ENCODE peak calls at places on chromosome 9, in six cellular contexts. One of them, this sample, is unnamed.

GRCh38 chr9:7298123-7298522 is 501.5 kb downstream of the DMAC1 start:
- DNase-seq in choroid plexus epithelial cell: no peak
- DNase-seq in fibroblast of mammary gland: no peak
- DNase-seq in NCI-H2029 treated with DMSO at 0.1 percent for 48 hours: no peak
- DNase-seq in nephron progenitor cell: no peak
- DNase-seq in activated effector memory CD4-positive, alpha-beta T cell treated with Interleukin-2 at 50 U/mL for 16 hours: no peak
- DNase-seq in this sample: no peak

GRCh38 chr9:94643746-94644145 is 4.4 kb upstream of the FBP1 start:
- DNase-seq in choroid plexus epithelial cell: no peak
- DNase-seq in fibroblast of mammary gland: no peak
- DNase-seq in NCI-H2029 treated with DMSO at 0.1 percent for 48 hours: no peak
- DNase-seq in nephron progenitor cell: no peak
- DNase-seq in activated effector memory CD4-positive, alpha-beta T cell treated with Interleukin-2 at 50 U/mL for 16 hours: no peak
- DNase-seq in this sample: no peak

GRCh38 chr9:65400886-65401285 is 115.9 kb upstream of the FOXD4L5 start:
- DNase-seq in choroid plexus epithelial cell: no peak
- DNase-seq in fibroblast of mammary gland: no peak
- DNase-seq in NCI-H2029 treated with DMSO at 0.1 percent for 48 hours: no peak
- DNase-seq in nephron progenitor cell: no peak
- DNase-seq in activated effector memory CD4-positive, alpha-beta T cell treated with Interleukin-2 at 50 U/mL for 16 hours: no peak
- DNase-seq in this sample: no peak

GRCh38 chr9:133701981-133702797 is 36.0 kb downstream of the SARDH start:
- DNase-seq in choroid plexus epithelial cell: peak
- DNase-seq in fibroblast of mammary gland: no peak
- DNase-seq in NCI-H2029 treated with DMSO at 0.1 percent for 48 hours: no peak
- DNase-seq in nephron progenitor cell: peak
- DNase-seq in activated effector memory CD4-positive, alpha-beta T cell treated with Interleukin-2 at 50 U/mL for 16 hours: peak
- DNase-seq in this sample: no peak

GRCh38 chr9:132973713-132974112 is 4.8 kb upstream of the GFI1B start:
- DNase-seq in choroid plexus epithelial cell: peak
- DNase-seq in fibroblast of mammary gland: peak
- DNase-seq in NCI-H2029 treated with DMSO at 0.1 percent for 48 hours: no peak
- DNase-seq in nephron progenitor cell: no peak
- DNase-seq in activated effector memory CD4-positive, alpha-beta T cell treated with Interleukin-2 at 50 U/mL for 16 hours: no peak
- DNase-seq in this sample: no peak

GRCh38 chr9:134707031-134707680 is 65.6 kb downstream of the COL5A1 start:
- DNase-seq in choroid plexus epithelial cell: peak
- DNase-seq in fibroblast of mammary gland: peak
- DNase-seq in NCI-H2029 treated with DMSO at 0.1 percent for 48 hours: no peak
- DNase-seq in nephron progenitor cell: no peak
- DNase-seq in activated effector memory CD4-positive, alpha-beta T cell treated with Interleukin-2 at 50 U/mL for 16 hours: no peak
- DNase-seq in this sample: no peak

GRCh38 chr9:111598730-111599091 is 736 bp downstream of the PTGR1 start:
- DNase-seq in choroid plexus epithelial cell: peak
- DNase-seq in fibroblast of mammary gland: peak
- DNase-seq in NCI-H2029 treated with DMSO at 0.1 percent for 48 hours: no peak
- DNase-seq in nephron progenitor cell: peak
- DNase-seq in activated effector memory CD4-positive, alpha-beta T cell treated with Interleukin-2 at 50 U/mL for 16 hours: no peak
- DNase-seq in this sample: no peak

GRCh38 chr9:136088481-136088938 is 6.6 kb downstream of the NACC2 start:
- DNase-seq in choroid plexus epithelial cell: no peak
- DNase-seq in fibroblast of mammary gland: no peak
- DNase-seq in NCI-H2029 treated with DMSO at 0.1 percent for 48 hours: no peak
- DNase-seq in nephron progenitor cell: no peak
- DNase-seq in activated effector memory CD4-positive, alpha-beta T cell treated with Interleukin-2 at 50 U/mL for 16 hours: no peak
- DNase-seq in this sample: no peak

GRCh38 chr9:129584136-129584535 is 36.8 kb downstream of the C9orf50 start:
- DNase-seq in choroid plexus epithelial cell: peak
- DNase-seq in fibroblast of mammary gland: peak
- DNase-seq in NCI-H2029 treated with DMSO at 0.1 percent for 48 hours: peak
- DNase-seq in nephron progenitor cell: peak
- DNase-seq in activated effector memory CD4-positive, alpha-beta T cell treated with Interleukin-2 at 50 U/mL for 16 hours: peak
- DNase-seq in this sample: peak

GRCh38 chr9:114811301-114811700 is 5.5 kb upstream of the TNFSF15 start:
- DNase-seq in choroid plexus epithelial cell: no peak
- DNase-seq in fibroblast of mammary gland: no peak
- DNase-seq in NCI-H2029 treated with DMSO at 0.1 percent for 48 hours: no peak
- DNase-seq in nephron progenitor cell: no peak
- DNase-seq in activated effector memory CD4-positive, alpha-beta T cell treated with Interleukin-2 at 50 U/mL for 16 hours: no peak
- DNase-seq in this sample: no peak